ENCODE peak calls at places on chromosomes 5 and 9, in eight cellular contexts. S, K, X, Y, Z, F, L and Q are unnamed samples.
A peak's percentile ranks its signal among the peaks of the same experiment; 100 is the strongest.

GRCh38 chr5:75551471-75551870 is 39.8 kb downstream of the POLK start:
- DNase-seq in F (peak; percentile 78), X (no peak), L (no peak), S (peak; percentile 71), Z (no peak), K (no peak), Y (no peak), Q (no peak)

GRCh38 chr5:178685386-178686059 is 44.9 kb downstream of the ZNF354A start:
- DNase-seq in K (no peak), Y (no peak), X (no peak), F (no peak), S (no peak), L (no peak), Z (no peak), Q (no peak)

GRCh38 chr9:33111621-33112020 is 35.1 kb upstream of the SMU1 start:
- DNase-seq in Y (no peak), X (no peak), K (no peak), Z (no peak), L (no peak), S (no peak), F (no peak), Q (no peak)

GRCh38 chr5:10607666-10608442 is 44.0 kb downstream of the ANKRD33B start:
- DNase-seq in Y (peak; percentile 26), L (no peak), S (peak; percentile 86), K (peak; percentile 68), Z (peak; percentile 62), X (peak; percentile 62), F (no peak), Q (no peak)

GRCh38 chr5:2530609-2531008 is 220.9 kb downstream of the IRX2 start:
- DNase-seq in X (no peak), F (no peak), L (no peak), S (no peak), K (peak; percentile 23), Z (no peak), Y (no peak), Q (no peak)

GRCh38 chr9:124278054-124278540 is 20.3 kb downstream of the NEK6 start:
- DNase-seq in L (no peak), F (no peak), S (no peak), X (peak; percentile 61), Z (no peak), Y (no peak), K (no peak), Q (no peak)

GRCh38 chr9:136585531-136586120 is 39.8 kb upstream of the NOTCH1 start:
- DNase-seq in Y (no peak), F (no peak), S (no peak), K (no peak), L (no peak), Z (no peak), X (no peak), Q (no peak)

GRCh38 chr5:40841068-40841805 is at the start of gene CARD6:
- DNase-seq in Y (no peak), K (no peak), Z (no peak), S (peak; percentile 61), X (peak; percentile 67), L (no peak), F (no peak), Q (no peak)

GRCh38 chr5:98714710-98715109 is 58.8 kb upstream of the RGMB start:
- DNase-seq in K (no peak), Z (no peak), F (no peak), Y (no peak), L (no peak), S (no peak), X (no peak), Q (no peak)

GRCh38 chr5:23064710-23065109 is 211.6 kb upstream of the CDH12 start:
- DNase-seq in X (no peak), K (no peak), L (no peak), Z (no peak), F (no peak), S (no peak), Y (no peak), Q (no peak)

GRCh38 chr9:109894444-109894843 is 114.4 kb downstream of the PALM2AKAP2 start:
- DNase-seq in Y (no peak), S (no peak), Z (no peak), X (no peak), L (no peak), K (no peak), F (no peak), Q (no peak)

GRCh38 chr5:141272906-141273305 is 27.7 kb downstream of the PCDHB15 start:
- DNase-seq in X (no peak), Z (no peak), K (no peak), Y (no peak), S (no peak), L (no peak), F (no peak), Q (no peak)

GRCh38 chr9:126052791-126053190 is 273.8 kb upstream of the MVB12B start:
- DNase-seq in L (no peak), F (no peak), Y (no peak), Z (peak; percentile 24), K (no peak), S (no peak), X (no peak), Q (no peak)

GRCh38 chr5:164277720-164278119 is 772.3 kb downstream of the MAT2B start:
- DNase-seq in Y (no peak), X (peak; percentile 36), F (no peak), S (peak; percentile 69), L (no peak), Z (no peak), K (no peak), Q (no peak)

GRCh38 chr9:31119882-31120481 is 1264.5 kb upstream of the ACO1 start:
- DNase-seq in Y (peak; percentile 4), F (no peak), K (peak; percentile 29), L (no peak), X (peak; percentile 33), Z (no peak), S (peak; percentile 10), Q (peak; percentile 16)

GRCh38 chr9:18208166-18209059 is 265.5 kb upstream of the ADAMTSL1 start:
- DNase-seq in X (peak; percentile 36), S (peak; percentile 48), Z (no peak), Y (peak; percentile 9), L (no peak), F (peak; percentile 37), K (peak; percentile 71), Q (no peak)

GRCh38 chr5:6768590-6769230 is 55.5 kb downstream of the TENT4A start:
- DNase-seq in L (no peak), Z (no peak), K (no peak), Y (no peak), S (no peak), F (no peak), X (no peak), Q (no peak)

GRCh38 chr5:67831081-67831480 is 384.5 kb upstream of the PIK3R1 start:
- DNase-seq in Z (no peak), S (no peak), Y (no peak), F (no peak), K (no peak), X (no peak), L (peak; percentile 4), Q (no peak)